ENCODE peak calls at places on chromosomes 7 and 10, in four cellular contexts. J, V, U and E are unnamed samples.

GRCh38 chr7:110309941-110310340 is 781.0 kb upstream of the LRRN3 start:
- DNase-seq in U (no peak), J (no peak), V (no peak), E (no peak)

GRCh38 chr10:126640391-126640790 is 30.1 kb downstream of the C10orf90 start:
- DNase-seq in U (no peak), J (no peak), V (no peak), E (no peak)

GRCh38 chr7:94449151-94449725 is 54.5 kb downstream of the COL1A2 start:
- DNase-seq in J (no peak), U (no peak), V (peak; percentile 45), E (no peak)

GRCh38 chr10:23693895-23694294 is 255.0 kb downstream of the OTUD1 start:
- DNase-seq in J (no peak), V (no peak), U (peak; percentile 17), E (no peak)

GRCh38 chr10:48694371-48695030 is 9.8 kb downstream of the WDFY4 start:
- DNase-seq in U (no peak), V (no peak), J (no peak), E (no peak)

GRCh38 chr10:128573936-128574335 is 447.7 kb upstream of the MKI67 start:
- DNase-seq in U (no peak), J (no peak), V (no peak), E (no peak)

GRCh38 chr10:12408472-12408871 is 59.1 kb downstream of the CAMK1D start:
- DNase-seq in V (no peak), J (no peak), U (no peak), E (no peak)

GRCh38 chr7:70525991-70526390 is 606.0 kb upstream of the GALNT17 start:
- DNase-seq in V (no peak), J (no peak), U (no peak), E (no peak)

GRCh38 chr10:10865303-10865702 is 152.4 kb upstream of the CELF2 start:
- DNase-seq in J (no peak), V (no peak), U (no peak), E (no peak)

GRCh38 chr7:115476666-115477065 is 553.9 kb downstream of the TFEC start:
- DNase-seq in J (no peak), V (no peak), U (no peak), E (no peak)

GRCh38 chr7:27111753-27112277 is 9.3 kb upstream of the HOXA2 start:
- DNase-seq in U (no peak), J (no peak), V (no peak), E (no peak)

GRCh38 chr10:10043083-10043482 is 974.6 kb upstream of the CELF2 start:
- DNase-seq in U (no peak), V (no peak), J (no peak), E (no peak)

GRCh38 chr7:97419898-97420297 is 302.4 kb downstream of the SDHAF3 start:
- DNase-seq in U (no peak), V (no peak), J (no peak), E (no peak)

GRCh38 chr7:49776994-49777393 is 3.6 kb downstream of the VWC2 start:
- DNase-seq in U (no peak), J (no peak), V (peak; percentile 19), E (no peak)

GRCh38 chr7:5217396-5217795 is 27.4 kb downstream of the WIPI2 start:
- DNase-seq in U (no peak), J (no peak), V (no peak), E (no peak)

GRCh38 chr10:119330342-119330741 is 123.0 kb downstream of the GRK5 start:
- DNase-seq in J (no peak), V (no peak), U (no peak), E (no peak)

GRCh38 chr7:134447383-134447782 is 11.5 kb downstream of the AKR1B1 start:
- DNase-seq in U (no peak), J (no peak), V (no peak), E (no peak)

GRCh38 chr10:125231813-125232475 is 71.6 kb upstream of the CTBP2 start:
- DNase-seq in U (no peak), V (no peak), J (no peak), E (no peak)

GRCh38 chr10:23442936-23443335 is 4.1 kb downstream of the OTUD1 start:
- DNase-seq in J (no peak), V (no peak), U (no peak), E (no peak)

GRCh38 chr10:112115781-112116385 is 67.7 kb downstream of the GPAM start:
- DNase-seq in U (no peak), V (peak; percentile 55), J (no peak), E (peak; percentile 36)

GRCh38 chr10:128065881-128066534 is 60.2 kb downstream of the MKI67 start:
- DNase-seq in J (no peak), V (no peak), U (no peak), E (no peak)

GRCh38 chr7:601573-602340 is 82.1 kb upstream of the PDGFA start:
- DNase-seq in J (no peak), V (no peak), U (peak; percentile 90), E (peak; percentile 63)
- TF ChIP-seq POLR2AphosphoS5 in J (no peak), V (no peak), U (peak; percentile 57), E (no peak)

GRCh38 chr10:59464483-59464882 is 102.1 kb upstream of the FAM13C start:
- DNase-seq in V (no peak), U (no peak), J (no peak), E (no peak)

GRCh38 chr10:59460601-59461000 is 98.3 kb upstream of the FAM13C start:
- DNase-seq in U (no peak), V (no peak), J (no peak), E (no peak)

GRCh38 chr10:59463909-59464308 is 101.6 kb upstream of the FAM13C start:
- DNase-seq in V (no peak), J (no peak), U (no peak), E (no peak)

GRCh38 chr10:59470570-59470969 is 108.2 kb upstream of the FAM13C start:
- DNase-seq in U (peak; percentile 25), V (no peak), J (no peak), E (no peak)

GRCh38 chr10:59465089-59465488 is 102.7 kb upstream of the FAM13C start:
- DNase-seq in J (no peak), V (peak; percentile 4), U (no peak), E (no peak)
- TF ChIP-seq POLR2AphosphoS5 in J (no peak), V (no peak), U (no peak), E (no peak)

GRCh38 chr10:71216751-71217265 is 4.4 kb downstream of the UNC5B start:
- DNase-seq in J (no peak), U (peak; percentile 46), V (no peak), E (no peak)

GRCh38 chr10:71218046-71218832 is 5.9 kb downstream of the UNC5B start:
- DNase-seq in V (peak; percentile 20), J (no peak), U (no peak), E (no peak)

GRCh38 chr10:71214641-71215160 is 2.3 kb downstream of the UNC5B start:
- DNase-seq in J (no peak), U (no peak), V (no peak), E (no peak)

GRCh38 chr10:71217266-71218045 is 5.1 kb downstream of the UNC5B start:
- DNase-seq in V (no peak), U (peak; percentile 88), J (no peak), E (no peak)

GRCh38 chr10:71216363-71216695 is 4.0 kb downstream of the UNC5B start:
- DNase-seq in U (no peak), V (no peak), J (no peak), E (no peak)
- TF ChIP-seq POLR2AphosphoS5 in U (no peak), V (no peak), J (no peak), E (no peak)

GRCh38 chr7:149774237-149775175 is 1.1 kb upstream of the ZNF467 start:
- DNase-seq in V (no peak), U (peak; percentile 51), J (no peak), E (no peak)
- TF ChIP-seq POLR2AphosphoS5 in V (no peak), U (no peak), J (no peak), E (no peak)